ENCODE peak calls at places on chromosomes 12 and 14, in seven cellular contexts. I is left ventricle myocardium inferior, F is body of pancreas, B is A549, A is transverse colon, M is GM12878, D is heart left ventricle. W is an unnamed sample. For H3K4me1, the result is how much of the 10 kb centered on the place peaks cover.

GRCh38 chr12:81401241-81401640 is 323.4 kb downstream of the ACSS3 start:
- DNase-seq in I (no peak), F (no peak), B (no peak), A (no peak), M (no peak), D (no peak), W (no peak)

GRCh38 chr14:78863143-78863542 is 693.0 kb downstream of the NRXN3 start:
- DNase-seq in I (no peak), F (no peak), B (no peak), A (no peak), M (no peak), D (no peak), W (no peak)

GRCh38 chr12:130280226-130280625 is 57.5 kb upstream of the PIWIL1 start:
- DNase-seq in I (no peak), F (no peak), B (no peak), A (no peak), M (no peak), D (no peak), W (no peak)

GRCh38 chr12:11797317-11797913 is 147.9 kb downstream of the ETV6 start:
- DNase-seq in I (no peak), F (no peak), B (no peak), A (no peak), M (no peak), D (no peak), W (no peak)

GRCh38 chr12:1691123-1692007 is 495 bp downstream of the ADIPOR2 start:
- DNase-seq in I (peak), F (peak), B (peak), A (peak), M (no peak), D (peak), W (peak)

GRCh38 chr12:1093166-1093751 is 102.2 kb downstream of the ERC1 start:
- DNase-seq in I (no peak), F (no peak), B (peak), A (no peak), M (no peak), D (no peak), W (no peak)

GRCh38 chr12:106994579-106995220 is 7.8 kb upstream of the MTERF2 start:
- DNase-seq in I (no peak), F (no peak), B (no peak), A (no peak), M (no peak), D (no peak), W (no peak)

GRCh38 chr14:56115471-56115870 is 2.7 kb upstream of the PELI2 start:
- DNase-seq in I (no peak), F (no peak), B (no peak), A (no peak), M (no peak), D (no peak), W (no peak)

GRCh38 chr12:13208533-13209278 is 12.2 kb downstream of the EMP1 start:
- DNase-seq in I (no peak), F (no peak), B (peak), A (no peak), M (no peak), D (no peak), W (no peak)
- TF ChIP-seq CTCF in I (peak), F (no peak), B (peak), A (peak), M (peak), D (peak), W (peak)

GRCh38 chr12:124680863-124681778 is 113.7 kb upstream of the NCOR2 start:
- DNase-seq in I (peak), F (no peak), B (peak), A (no peak), M (peak), D (no peak), W (no peak)
- H3K4me1 ChIP-seq in I (half or more), F (under half), B (half or more), A (under half), M (under half), D (half or more), W (under half)

DNA sequence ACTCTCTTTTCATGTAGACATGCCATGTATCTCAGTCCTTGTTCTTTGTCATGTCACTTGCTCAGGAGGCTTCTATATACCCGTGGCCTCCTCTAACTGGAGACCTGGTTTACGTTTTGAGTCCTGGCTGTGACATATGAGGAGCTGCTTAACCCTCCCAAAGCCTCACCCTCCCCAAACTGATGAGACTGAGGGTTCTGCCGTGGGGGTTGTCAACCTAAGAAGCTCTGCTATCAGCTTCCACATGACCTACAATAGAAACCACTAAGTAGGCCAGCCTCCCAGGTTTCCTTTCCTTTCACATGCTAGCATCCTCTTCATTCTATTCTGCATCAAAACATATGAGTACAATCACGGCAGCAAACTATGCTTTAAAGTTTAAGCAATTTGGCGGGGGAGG is 76.8 kb upstream of the WSCD2 start:
- DNase-seq in I (no peak), F (no peak), B (no peak), A (no peak), M (no peak), D (no peak), W (no peak)
- TF ChIP-seq CTCF in I (no peak), F (no peak), B (no peak), A (no peak), M (no peak), D (no peak), W (no peak)

DNA sequence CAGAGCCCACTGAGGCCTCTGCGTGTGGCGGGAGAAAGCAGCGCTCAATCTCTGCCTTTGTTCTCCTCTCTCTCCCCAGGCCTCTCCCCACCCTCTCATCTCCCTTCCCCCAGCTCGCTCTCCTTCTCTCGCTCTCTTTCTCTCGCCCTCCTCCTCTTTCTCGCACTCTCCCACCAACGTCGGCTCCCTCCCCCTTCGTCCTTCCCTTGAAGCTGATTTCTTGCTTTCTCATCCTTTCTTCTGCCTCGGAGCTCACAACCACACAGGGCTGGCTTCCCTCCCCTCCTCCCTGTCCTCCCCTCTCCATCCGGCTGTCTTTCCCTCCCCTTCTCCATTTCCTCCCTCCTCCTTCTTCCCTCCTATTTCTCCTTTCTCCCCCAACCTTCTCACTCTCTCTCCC is 96.4 kb downstream of the LRRC74A start:
- DNase-seq in I (no peak), F (no peak), B (no peak), A (no peak), M (no peak), D (no peak), W (no peak)
- H3K4me1 ChIP-seq in I (half or more), F (under half), B (half or more), A (under half), M (under half), D (half or more), W (under half)

DNA sequence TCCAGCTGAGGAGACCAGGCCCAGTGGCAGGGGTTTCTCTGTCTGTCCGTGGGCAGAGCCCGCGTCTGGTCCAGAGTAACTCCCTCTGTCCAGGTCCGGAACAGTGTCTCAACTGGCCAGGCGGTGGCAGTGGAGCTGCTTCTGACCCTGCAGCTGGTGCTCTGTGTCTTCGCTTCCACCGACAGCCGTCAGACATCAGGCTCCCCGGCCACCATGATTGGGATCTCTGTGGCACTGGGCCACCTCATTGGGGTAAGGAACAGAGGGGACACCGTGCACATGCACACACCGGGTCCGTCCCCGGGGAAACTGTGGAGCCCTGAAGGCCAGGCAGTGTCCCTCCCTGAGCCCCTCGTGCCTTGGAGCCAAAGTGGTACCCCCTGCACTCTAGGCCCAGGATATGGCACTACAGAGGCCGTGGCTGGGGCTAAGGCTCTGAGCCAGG is 1.5 kb downstream of the AQP6 start:
- DNase-seq in I (peak), F (peak), B (no peak), A (peak), M (no peak), D (peak), W (peak)
- TF ChIP-seq CTCF in I (peak), F (no peak), B (peak), A (peak), M (no peak), D (peak), W (peak)

W was measured in lung.